ENCODE peak calls at places on chromosomes 4 and X, in six cellular contexts. L is T-helper 2 cell, R is neuronal stem cell, A is NCI-H2029, N is GM04503, D is mesendoderm. P is an unnamed sample.

GRCh38 chrX:109841869-109842579 is 109.0 kb upstream of the ACSL4 start:
- DNase-seq in A (no peak), R (no peak), N (no peak), D (no peak), L (no peak), P (no peak)

GRCh38 chr4:84967292-84967651 is 782 bp upstream of the WDFY3 start:
- DNase-seq in N (no peak), L (no peak), A (no peak), R (no peak), D (no peak), P (no peak)

GRCh38 chr4:39043697-39044363 is 11.6 kb upstream of the TMEM156 start:
- DNase-seq in R (no peak), A (no peak), D (peak), L (no peak), N (no peak), P (peak)

GRCh38 chr4:104901438-104901837 is 245.2 kb upstream of the TET2 start:
- DNase-seq in R (no peak), L (no peak), D (peak), N (no peak), A (no peak), P (no peak)

GRCh38 chrX:151505796-151506195 is 57.7 kb upstream of the PASD1 start:
- DNase-seq in L (no peak), A (peak), R (no peak), D (peak), N (peak), P (no peak)

GRCh38 chr4:27836505-27836904 is 975.9 kb downstream of the STIM2 start:
- DNase-seq in N (no peak), R (no peak), A (no peak), D (no peak), L (no peak), P (no peak)

GRCh38 chr4:153241970-153242847 is 38.0 kb downstream of the TRIM2 start:
- DNase-seq in N (no peak), L (no peak), R (no peak), A (no peak), D (peak), P (no peak)

GRCh38 chr4:30770049-30770549 is 49.9 kb downstream of the PCDH7 start:
- DNase-seq in L (no peak), N (no peak), A (peak), D (no peak), R (no peak), P (no peak)

GRCh38 chrX:131588995-131589394 is 45.1 kb downstream of the OR13H1 start:
- DNase-seq in D (no peak), N (no peak), R (no peak), L (no peak), A (no peak), P (no peak)

GRCh38 chr4:159430896-159431295 is 328.0 kb downstream of the RAPGEF2 start:
- DNase-seq in A (no peak), L (no peak), D (no peak), R (no peak), N (no peak), P (no peak)

GRCh38 chrX:154986826-154987575 is 35.5 kb downstream of the F8 start:
- DNase-seq in R (no peak), L (no peak), N (no peak), A (no peak), D (no peak), P (no peak)

GRCh38 chrX:153766871-153767673 is 3.0 kb downstream of the PLXNB3 start:
- DNase-seq in R (no peak), A (no peak), D (no peak), N (no peak), L (no peak), P (no peak)

GRCh38 chr4:53855886-53856260 is 208.5 kb downstream of the CHIC2 start:
- DNase-seq in A (no peak), L (no peak), N (peak), D (no peak), R (no peak), P (no peak)

GRCh38 chrX:87572911-87573310 is 55.3 kb downstream of the KLHL4 start:
- DNase-seq in N (no peak), D (peak), A (no peak), R (no peak), L (no peak), P (no peak)

GRCh38 chrX:110915120-110915519 is 119.5 kb upstream of the CHRDL1 start:
- DNase-seq in D (no peak), R (no peak), L (no peak), A (no peak), N (peak), P (no peak)

GRCh38 chr4:47270226-47270888 is 193.1 kb downstream of the COMMD8 start:
- DNase-seq in A (no peak), L (no peak), N (no peak), R (no peak), D (no peak), P (no peak)

GRCh38 chrX:132954323-132954722 is 4.1 kb downstream of the HS6ST2 start:
- DNase-seq in A (no peak), L (no peak), R (no peak), N (no peak), D (no peak), P (no peak)

GRCh38 chrX:148380614-148381561 is 119.5 kb upstream of the AFF2 start:
- DNase-seq in L (no peak), A (no peak), R (no peak), D (peak), N (peak), P (peak)

GRCh38 chrX:47174846-47175587 is 18.6 kb upstream of the UBA1 start:
- DNase-seq in D (no peak), L (no peak), R (no peak), N (no peak), A (no peak), P (no peak)

GRCh38 chr4:54909964-54910363 is 215.4 kb downstream of the KDR start:
- DNase-seq in D (no peak), A (no peak), R (no peak), N (no peak), L (no peak), P (no peak)

GRCh38 chrX:110331444-110332025 is 13.7 kb upstream of the AMMECR1 start:
- DNase-seq in L (no peak), R (no peak), A (no peak), N (no peak), D (no peak), P (no peak)

GRCh38 chr4:123398803-123399637 is 2.4 kb downstream of the SPRY1 start:
- DNase-seq in A (no peak), N (no peak), R (peak), D (peak), L (peak), P (peak)

GRCh38 chrX:42975906-42976305 is 197.9 kb upstream of the PPP1R2C start:
- DNase-seq in R (no peak), D (no peak), L (no peak), A (no peak), N (no peak), P (no peak)

GRCh38 chr4:3321295-3321889 is 28.6 kb downstream of the RGS12 start:
- DNase-seq in A (no peak), N (no peak), R (no peak), L (no peak), D (no peak), P (no peak)

GRCh38 chrX:64662876-64663275 is 267.6 kb upstream of the MTMR8 start:
- DNase-seq in L (no peak), R (no peak), D (peak), N (no peak), A (no peak), P (no peak)

GRCh38 chrX:39258331-39258730 is 457.1 kb downstream of the MID1IP1 start:
- DNase-seq in D (peak), L (no peak), R (no peak), N (no peak), A (no peak), P (no peak)

GRCh38 chrX:108186811-108187210 is 95.2 kb downstream of the ATG4A start:
- DNase-seq in R (no peak), L (no peak), N (no peak), A (no peak), D (no peak), P (no peak)

P was measured in stimulated activated naive CD4-positive, alpha-beta T cell treated with Interleukin-2 at 50 U/mL for 16 hours.